ENCODE peak calls at places on chromosomes 3 and 15, in six cellular contexts. One of them, this sample, is unnamed.

GRCh38 chr15:74723754-74724334 is 1.5 kb downstream of the CYP1A1 start:
- DNase-seq in stomach: no peak
- DNase-seq in AG04450: no peak
- DNase-seq in GM12865: peak
- DNase-seq in pancreas: no peak
- DNase-seq in A549: peak
- DNase-seq in this sample: peak

GRCh38 chr3:29280675-29281264 is at the start of gene RBMS3:
- DNase-seq in stomach: peak
- DNase-seq in AG04450: peak
- DNase-seq in GM12865: peak
- DNase-seq in pancreas: peak
- DNase-seq in A549: peak
- DNase-seq in this sample: peak

GRCh38 chr3:124217542-124217941 is 225.6 kb upstream of the ROPN1 start:
- DNase-seq in stomach: peak
- DNase-seq in AG04450: peak
- DNase-seq in GM12865: peak
- DNase-seq in pancreas: peak
- DNase-seq in A549: peak
- DNase-seq in this sample: peak

GRCh38 chr15:100737214-100737613 is 134.8 kb downstream of the ASB7 start:
- DNase-seq in stomach: no peak
- DNase-seq in AG04450: no peak
- DNase-seq in GM12865: no peak
- DNase-seq in pancreas: no peak
- DNase-seq in A549: no peak
- DNase-seq in this sample: no peak

GRCh38 chr3:101216710-101217457 is 103.5 kb downstream of the IMPG2 start:
- DNase-seq in stomach: no peak
- DNase-seq in AG04450: no peak
- DNase-seq in GM12865: peak
- DNase-seq in pancreas: no peak
- DNase-seq in A549: no peak
- DNase-seq in this sample: no peak

GRCh38 chr3:148379763-148380162 is 317.9 kb upstream of the AGTR1 start:
- DNase-seq in stomach: no peak
- DNase-seq in AG04450: peak
- DNase-seq in GM12865: peak
- DNase-seq in pancreas: no peak
- DNase-seq in A549: peak
- DNase-seq in this sample: peak

GRCh38 chr3:52959773-52960172 is 62.4 kb upstream of the STIMATE start:
- DNase-seq in stomach: no peak
- DNase-seq in AG04450: no peak
- DNase-seq in GM12865: no peak
- DNase-seq in pancreas: no peak
- DNase-seq in A549: no peak
- DNase-seq in this sample: no peak

GRCh38 chr15:74264081-74264501 is 28.0 kb downstream of the CCDC33 start:
- DNase-seq in stomach: no peak
- DNase-seq in AG04450: no peak
- DNase-seq in GM12865: no peak
- DNase-seq in pancreas: no peak
- DNase-seq in A549: no peak
- DNase-seq in this sample: no peak

GRCh38 chr3:33883538-33884203 is 85.2 kb downstream of the PDCD6IP start:
- DNase-seq in stomach: no peak
- DNase-seq in AG04450: no peak
- DNase-seq in GM12865: peak
- DNase-seq in pancreas: no peak
- DNase-seq in A549: peak
- DNase-seq in this sample: peak

GRCh38 chr3:194487289-194488006 is 646 bp upstream of the ATP13A3 start:
- DNase-seq in stomach: peak
- DNase-seq in AG04450: no peak
- DNase-seq in GM12865: peak
- DNase-seq in pancreas: peak
- DNase-seq in A549: no peak
- DNase-seq in this sample: peak

GRCh38 chr3:141055136-141055535 is 4.0 kb downstream of the SPSB4 start:
- DNase-seq in stomach: no peak
- DNase-seq in AG04450: no peak
- DNase-seq in GM12865: no peak
- DNase-seq in pancreas: no peak
- DNase-seq in A549: no peak
- DNase-seq in this sample: no peak

GRCh38 chr3:172150268-172150667 is 110.9 kb downstream of the FNDC3B start:
- DNase-seq in stomach: no peak
- DNase-seq in AG04450: no peak
- DNase-seq in GM12865: no peak
- DNase-seq in pancreas: no peak
- DNase-seq in A549: no peak
- DNase-seq in this sample: no peak

GRCh38 chr3:185549111-185549510 is 3.3 kb downstream of the LIPH start:
- DNase-seq in stomach: peak
- DNase-seq in AG04450: peak
- DNase-seq in GM12865: peak
- DNase-seq in pancreas: no peak
- DNase-seq in A549: peak
- DNase-seq in this sample: no peak

GRCh38 chr15:97652700-97653167 is 307.8 kb upstream of the ARRDC4 start:
- DNase-seq in stomach: no peak
- DNase-seq in AG04450: no peak
- DNase-seq in GM12865: no peak
- DNase-seq in pancreas: no peak
- DNase-seq in A549: no peak
- DNase-seq in this sample: no peak

GRCh38 chr3:58025824-58026579 is 17.8 kb downstream of the FLNB start:
- DNase-seq in stomach: peak
- DNase-seq in AG04450: no peak
- DNase-seq in GM12865: no peak
- DNase-seq in pancreas: peak
- DNase-seq in A549: peak
- DNase-seq in this sample: no peak

GRCh38 chr3:123258811-123259420 is 57.2 kb downstream of the SEC22A start:
- DNase-seq in stomach: no peak
- DNase-seq in AG04450: peak
- DNase-seq in GM12865: peak
- DNase-seq in pancreas: no peak
- DNase-seq in A549: peak
- DNase-seq in this sample: no peak

GRCh38 chr3:134094491-134094890 is 64.8 kb upstream of the SLCO2A1 start:
- DNase-seq in stomach: no peak
- DNase-seq in AG04450: peak
- DNase-seq in GM12865: no peak
- DNase-seq in pancreas: no peak
- DNase-seq in A549: no peak
- DNase-seq in this sample: no peak

GRCh38 chr15:77870195-77871065 is 207.1 kb downstream of the TBC1D2B start:
- DNase-seq in stomach: peak
- DNase-seq in AG04450: peak
- DNase-seq in GM12865: peak
- DNase-seq in pancreas: peak
- DNase-seq in A549: peak
- DNase-seq in this sample: peak

GRCh38 chr3:177085784-177086183 is 111.5 kb downstream of the TBL1XR1 start:
- DNase-seq in stomach: no peak
- DNase-seq in AG04450: no peak
- DNase-seq in GM12865: no peak
- DNase-seq in pancreas: no peak
- DNase-seq in A549: no peak
- DNase-seq in this sample: no peak

GRCh38 chr3:25297667-25298585 is 130.1 kb upstream of the RARB start:
- DNase-seq in stomach: no peak
- DNase-seq in AG04450: no peak
- DNase-seq in GM12865: peak
- DNase-seq in pancreas: no peak
- DNase-seq in A549: no peak
- DNase-seq in this sample: no peak

GRCh38 chr15:66290518-66290917 is 2.9 kb upstream of the DIS3L start:
- DNase-seq in stomach: no peak
- DNase-seq in AG04450: no peak
- DNase-seq in GM12865: peak
- DNase-seq in pancreas: no peak
- DNase-seq in A549: no peak
- DNase-seq in this sample: no peak

GRCh38 chr3:170726976-170727661 is 141.2 kb upstream of the SLC7A14 start:
- DNase-seq in stomach: no peak
- DNase-seq in AG04450: no peak
- DNase-seq in GM12865: no peak
- DNase-seq in pancreas: no peak
- DNase-seq in A549: peak
- DNase-seq in this sample: no peak

GRCh38 chr3:141456328-141456689 is 30.5 kb upstream of the RASA2 start:
- DNase-seq in stomach: no peak
- DNase-seq in AG04450: no peak
- DNase-seq in GM12865: no peak
- DNase-seq in pancreas: no peak
- DNase-seq in A549: no peak
- DNase-seq in this sample: no peak

GRCh38 chr15:48645558-48646330 is at the start of gene FBN1:
- DNase-seq in stomach: peak
- DNase-seq in AG04450: peak
- DNase-seq in GM12865: peak
- DNase-seq in pancreas: peak
- DNase-seq in A549: peak
- DNase-seq in this sample: peak

GRCh38 chr3:71559578-71560162 is 23.9 kb downstream of the FOXP1 start:
- DNase-seq in stomach: no peak
- DNase-seq in AG04450: no peak
- DNase-seq in GM12865: no peak
- DNase-seq in pancreas: no peak
- DNase-seq in A549: no peak
- DNase-seq in this sample: no peak

GRCh38 chr3:19022546-19022945 is 125.8 kb upstream of the KCNH8 start:
- DNase-seq in stomach: no peak
- DNase-seq in AG04450: no peak
- DNase-seq in GM12865: no peak
- DNase-seq in pancreas: no peak
- DNase-seq in A549: no peak
- DNase-seq in this sample: no peak

GRCh38 chr3:138434875-138435772 is 708 bp downstream of the ESYT3 start:
- DNase-seq in stomach: no peak
- DNase-seq in AG04450: no peak
- DNase-seq in GM12865: no peak
- DNase-seq in pancreas: no peak
- DNase-seq in A549: peak
- DNase-seq in this sample: no peak

GRCh38 chr3:125148016-125148812 is 64.3 kb downstream of the SLC12A8 start:
- DNase-seq in stomach: no peak
- DNase-seq in AG04450: no peak
- DNase-seq in GM12865: no peak
- DNase-seq in pancreas: no peak
- DNase-seq in A549: no peak
- DNase-seq in this sample: no peak

GRCh38 chr3:18124501-18124900 is 300.6 kb downstream of the SATB1 start:
- DNase-seq in stomach: no peak
- DNase-seq in AG04450: peak
- DNase-seq in GM12865: no peak
- DNase-seq in pancreas: no peak
- DNase-seq in A549: no peak
- DNase-seq in this sample: no peak

GRCh38 chr3:127172670-127173515 is 20.0 kb upstream of the PRR23E start:
- DNase-seq in stomach: no peak
- DNase-seq in AG04450: peak
- DNase-seq in GM12865: no peak
- DNase-seq in pancreas: no peak
- DNase-seq in A549: no peak
- DNase-seq in this sample: no peak

GRCh38 chr3:131031660-131032059 is 5.0 kb downstream of the NEK11 start:
- DNase-seq in stomach: no peak
- DNase-seq in AG04450: no peak
- DNase-seq in GM12865: no peak
- DNase-seq in pancreas: no peak
- DNase-seq in A549: no peak
- DNase-seq in this sample: no peak

GRCh38 chr3:38738630-38739395 is 77.2 kb downstream of the SCN10A start:
- DNase-seq in stomach: no peak
- DNase-seq in AG04450: no peak
- DNase-seq in GM12865: peak
- DNase-seq in pancreas: no peak
- DNase-seq in A549: peak
- DNase-seq in this sample: peak

GRCh38 chr15:44029940-44030568 is 165.0 kb downstream of the FRMD5 start:
- DNase-seq in stomach: no peak
- DNase-seq in AG04450: no peak
- DNase-seq in GM12865: no peak
- DNase-seq in pancreas: no peak
- DNase-seq in A549: no peak
- DNase-seq in this sample: no peak
- TF ChIP-seq CTCF in stomach: no peak
- TF ChIP-seq CTCF in AG04450: no peak
- TF ChIP-seq CTCF in GM12865: no peak
- TF ChIP-seq CTCF in pancreas: no peak
- TF ChIP-seq CTCF in A549: no peak
- TF ChIP-seq CTCF in this sample: no peak

GRCh38 chr15:26179906-26180305 is 316.8 kb upstream of the ATP10A start:
- DNase-seq in stomach: no peak
- DNase-seq in AG04450: no peak
- DNase-seq in GM12865: no peak
- DNase-seq in pancreas: no peak
- DNase-seq in A549: peak
- DNase-seq in this sample: no peak
- TF ChIP-seq CTCF in stomach: no peak
- TF ChIP-seq CTCF in AG04450: no peak
- TF ChIP-seq CTCF in GM12865: no peak
- TF ChIP-seq CTCF in pancreas: no peak
- TF ChIP-seq CTCF in A549: no peak
- TF ChIP-seq CTCF in this sample: no peak

DNA sequence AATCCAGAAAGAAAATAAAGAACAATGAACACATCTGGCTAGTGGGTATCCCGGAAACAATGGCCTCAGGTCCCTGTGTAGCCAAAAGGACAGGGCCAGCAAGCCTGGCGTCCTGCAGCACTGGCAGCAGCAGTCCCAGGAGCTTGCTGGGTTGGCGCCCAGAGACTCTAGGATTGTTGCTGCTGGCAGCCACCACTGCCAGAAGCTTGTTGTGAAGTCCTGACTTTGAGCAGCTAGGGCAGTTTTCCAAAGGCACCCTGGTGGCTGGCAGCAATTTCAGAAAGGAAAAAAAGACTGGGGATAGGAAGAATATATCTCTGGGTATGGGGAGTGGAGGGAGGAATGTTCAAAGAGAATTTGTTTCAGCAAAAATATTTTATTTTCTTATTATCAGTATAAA is 11.3 kb downstream of the SHQ1 start:
- DNase-seq in stomach: peak
- DNase-seq in AG04450: no peak
- DNase-seq in GM12865: no peak
- DNase-seq in pancreas: peak
- DNase-seq in A549: no peak
- DNase-seq in this sample: no peak
- TF ChIP-seq CTCF in stomach: no peak
- TF ChIP-seq CTCF in AG04450: no peak
- TF ChIP-seq CTCF in GM12865: no peak
- TF ChIP-seq CTCF in pancreas: no peak
- TF ChIP-seq CTCF in A549: no peak
- TF ChIP-seq CTCF in this sample: no peak

GRCh38 chr3:12287727-12288465 is 974 bp upstream of the PPARG start:
- DNase-seq in stomach: peak
- DNase-seq in AG04450: no peak
- DNase-seq in GM12865: no peak
- DNase-seq in pancreas: peak
- DNase-seq in A549: peak
- DNase-seq in this sample: peak
- TF ChIP-seq CTCF in stomach: peak
- TF ChIP-seq CTCF in AG04450: no peak
- TF ChIP-seq CTCF in GM12865: no peak
- TF ChIP-seq CTCF in pancreas: no peak
- TF ChIP-seq CTCF in A549: no peak
- TF ChIP-seq CTCF in this sample: no peak